ENCODE peak calls at places on chromosomes 11 and 22, in seven cellular contexts. C, G, T, I, H, B and W are unnamed samples.

GRCh38 chr11:57646756-57647303 is 2.9 kb downstream of the YPEL4 start:
- DNase-seq in C (no peak), G (no peak), T (no peak), I (no peak), H (peak), B (no peak), W (no peak)

GRCh38 chr11:117204283-117205080 is 5.3 kb downstream of the TAGLN start:
- DNase-seq in C (no peak), G (no peak), T (no peak), I (no peak), H (no peak), B (no peak), W (no peak)

GRCh38 chr11:6556139-6556949 is 47.1 kb downstream of the RRP8 start:
- DNase-seq in C (no peak), G (no peak), T (no peak), I (no peak), H (no peak), B (no peak), W (no peak)

GRCh38 chr11:79439893-79440450 is 858 bp downstream of the TENM4 start:
- DNase-seq in C (peak), G (no peak), T (no peak), I (no peak), H (peak), B (no peak), W (no peak)

GRCh38 chr11:45984192-45984591 is 61.7 kb downstream of the LARGE2 start:
- DNase-seq in C (no peak), G (no peak), T (no peak), I (no peak), H (peak), B (no peak), W (no peak)

GRCh38 chr22:43553451-43554258 is 141.8 kb downstream of the MPPED1 start:
- DNase-seq in C (no peak), G (no peak), T (no peak), I (no peak), H (no peak), B (no peak), W (no peak)

GRCh38 chr11:112087212-112087611 is 539 bp downstream of the SDHD start:
- DNase-seq in C (no peak), G (no peak), T (no peak), I (no peak), H (no peak), B (no peak), W (no peak)

GRCh38 chr11:57541099-57541670 is 3.8 kb downstream of the SMTNL1 start:
- DNase-seq in C (no peak), G (no peak), T (no peak), I (no peak), H (no peak), B (no peak), W (no peak)

GRCh38 chr22:37913233-37913721 is 7.2 kb downstream of the MICALL1 start:
- DNase-seq in C (no peak), G (no peak), T (no peak), I (no peak), H (no peak), B (no peak), W (no peak)

GRCh38 chr11:84993386-84993785 is 633.8 kb downstream of the DLG2 start:
- DNase-seq in C (no peak), G (no peak), T (no peak), I (no peak), H (no peak), B (peak), W (no peak)

GRCh38 chr22:27241430-27242110 is 560.0 kb downstream of the MN1 start:
- DNase-seq in C (peak), G (no peak), T (no peak), I (no peak), H (peak), B (no peak), W (peak)